ENCODE peak calls at places on chromosomes 12 and 14, in ten cellular contexts. U, D, L, M, X, V, F, W, Y and R are unnamed samples.

GRCh38 chr14:105472496-105472991 is 2.1 kb upstream of the CRIP2 start:
- DNase-seq in Y (no peak), U (no peak), W (no peak), V (no peak), X (no peak), M (no peak), F (no peak), D (peak; percentile 71), L (no peak), R (no peak)

GRCh38 chr12:4855121-4855924 is 54.4 kb upstream of the KCNA1 start:
- DNase-seq in W (peak; percentile 86), F (no peak), V (no peak), Y (peak; percentile 82), X (peak; percentile 23), D (peak; percentile 57), L (peak; percentile 61), M (peak; percentile 69), U (peak; percentile 45), R (peak; percentile 61)

GRCh38 chr14:39102265-39102968 is 618 bp downstream of the SEC23A start:
- DNase-seq in X (no peak), F (no peak), M (no peak), L (peak; percentile 47), U (no peak), D (peak; percentile 38), Y (peak; percentile 72), W (no peak), V (no peak), R (peak; percentile 19)

GRCh38 chr12:127559349-127560040 is 707.5 kb upstream of the TMEM132C start:
- DNase-seq in X (peak; percentile 34), V (no peak), U (peak; percentile 70), D (peak; percentile 40), L (peak; percentile 99), F (no peak), W (peak; percentile 91), M (no peak), Y (peak; percentile 97), R (peak; percentile 56)

GRCh38 chr12:110689601-110690430 is 901 bp upstream of the HVCN1 start:
- DNase-seq in L (peak; percentile 25), D (peak; percentile 39), F (no peak), W (peak; percentile 93), U (no peak), V (no peak), X (peak; percentile 14), M (no peak), Y (peak; percentile 16), R (peak; percentile 51)

GRCh38 chr12:94815958-94816357 is 165.6 kb upstream of the TMCC3 start:
- DNase-seq in M (no peak), D (no peak), U (no peak), F (no peak), X (no peak), L (no peak), Y (no peak), V (no peak), W (peak; percentile 80), R (no peak)

GRCh38 chr14:83556065-83556464 is 1973.9 kb upstream of the FLRT2 start:
- DNase-seq in M (no peak), L (peak; percentile 50), W (no peak), Y (peak; percentile 22), U (no peak), D (no peak), F (no peak), V (no peak), X (no peak), R (no peak)

GRCh38 chr14:75515631-75515999 is 6.7 kb upstream of the BATF start:
- DNase-seq in M (no peak), Y (peak; percentile 58), V (no peak), U (no peak), X (no peak), L (no peak), W (peak; percentile 87), F (no peak), D (no peak), R (no peak)

DNA sequence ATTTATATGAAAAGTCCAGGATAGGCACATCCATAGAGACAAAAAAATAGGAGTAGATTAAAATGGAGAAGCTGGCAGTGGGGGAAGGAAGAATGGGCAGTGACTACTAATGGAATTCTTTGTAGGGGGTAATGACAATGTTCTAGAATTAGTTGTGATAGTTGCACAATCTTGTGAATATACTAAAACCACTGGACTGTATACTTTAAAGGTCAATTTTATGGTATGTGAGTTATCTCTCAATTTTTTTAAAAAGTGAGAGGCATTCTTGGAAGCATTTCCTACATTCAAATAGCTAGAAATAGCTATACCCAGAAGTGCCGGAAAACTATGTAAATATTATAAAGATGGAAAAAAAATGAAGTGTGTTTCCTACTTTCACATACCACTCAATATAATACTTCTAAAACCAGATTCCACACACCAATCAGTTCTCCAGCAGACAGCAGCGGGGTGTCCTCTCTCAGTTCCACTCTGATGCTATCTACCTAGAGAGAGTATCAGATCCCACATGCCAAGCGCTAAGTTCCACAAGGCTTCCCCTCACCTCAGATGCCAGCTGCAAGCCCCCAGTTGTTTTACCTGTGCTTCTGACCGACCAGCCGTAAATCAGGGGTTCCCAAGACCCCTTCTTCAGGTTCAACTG is 41.7 kb upstream of the NID2 start:
- DNase-seq in L (peak; percentile 40), M (no peak), W (no peak), V (no peak), F (no peak), Y (peak; percentile 74), U (peak; percentile 55), D (no peak), X (no peak), R (no peak)
- H3K4me3 ChIP-seq in L (no peak overlapping the region), M (no peak overlapping the region), W (no peak overlapping the region), V (no peak overlapping the region), F (no peak overlapping the region), Y (no peak overlapping the region), U (no peak overlapping the region), D (no peak overlapping the region), X (no peak overlapping the region), R (no peak overlapping the region)

GRCh38 chr12:13597837-13598236 is 383.6 kb downstream of the GRIN2B start:
- DNase-seq in X (no peak), V (no peak), F (no peak), L (no peak), U (no peak), Y (no peak), D (no peak), M (no peak), W (no peak), R (no peak)
- H3K4me3 ChIP-seq in X (no peak overlapping the region), V (no peak overlapping the region), F (no peak overlapping the region), L (no peak overlapping the region), U (no peak overlapping the region), Y (no peak overlapping the region), D (no peak overlapping the region), M (no peak overlapping the region), W (no peak overlapping the region), R (no peak overlapping the region)

GRCh38 chr12:1666215-1666614 is 24.7 kb upstream of the ADIPOR2 start:
- DNase-seq in L (no peak), W (no peak), Y (no peak), X (no peak), D (no peak), V (no peak), M (no peak), F (no peak), U (no peak), R (no peak)
- H3K4me3 ChIP-seq in L (no peak overlapping the region), W (no peak overlapping the region), Y (no peak overlapping the region), X (no peak overlapping the region), D (no peak overlapping the region), V (no peak overlapping the region), M (no peak overlapping the region), F (no peak overlapping the region), U (no peak overlapping the region), R (no peak overlapping the region)

GRCh38 chr12:130868412-130868811 is 3.5 kb upstream of the RAN start:
- DNase-seq in L (no peak), Y (no peak), X (no peak), V (no peak), D (no peak), W (no peak), M (no peak), U (no peak), F (no peak), R (peak; percentile 47)
- H3K4me3 ChIP-seq in L (no peak overlapping the region), Y (no peak overlapping the region), X (no peak overlapping the region), V (no peak overlapping the region), D (no peak overlapping the region), W (no peak overlapping the region), M (no peak overlapping the region), U (no peak overlapping the region), F (no peak overlapping the region), R (no peak overlapping the region)